ENCODE peak calls at places on chromosomes 5 and 9, in ten cellular contexts. D, J, X, M, H, N, O, G, K and F are unnamed samples.

GRCh38 chr5:14615365-14615764 is 33.8 kb downstream of the OTULINL start:
- DNase-seq in D (no peak), J (no peak), X (no peak), M (no peak), H (no peak), N (no peak), O (no peak), G (no peak), K (no peak), F (no peak)

GRCh38 chr9:34145165-34145564 is 18.7 kb upstream of the DCAF12 start:
- DNase-seq in D (no peak), J (no peak), X (no peak), M (peak; percentile 84), H (peak; percentile 16), N (peak; percentile 29), O (no peak), G (no peak), K (no peak), F (no peak)

GRCh38 chr5:68215208-68215887 is at the start of gene PIK3R1:
- DNase-seq in D (peak; percentile 93), J (peak; percentile 64), X (peak; percentile 96), M (peak; percentile 98), H (peak; percentile 91), N (peak; percentile 89), O (peak; percentile 98), G (peak; percentile 97), K (peak; percentile 97), F (peak; percentile 83)

GRCh38 chr9:128271112-128271511 is 4.7 kb downstream of the GOLGA2 start:
- DNase-seq in D (no peak), J (peak; percentile 77), X (no peak), M (no peak), H (no peak), N (no peak), O (no peak), G (no peak), K (no peak), F (no peak)

GRCh38 chr5:67085616-67086015 is 111.0 kb downstream of the CD180 start:
- DNase-seq in D (no peak), J (no peak), X (no peak), M (no peak), H (no peak), N (no peak), O (no peak), G (no peak), K (no peak), F (no peak)

GRCh38 chr5:35816881-35817521 is 39.7 kb upstream of the IL7R start:
- DNase-seq in D (no peak), J (no peak), X (no peak), M (no peak), H (no peak), N (no peak), O (no peak), G (no peak), K (no peak), F (no peak)

GRCh38 chr5:57441557-57441956 is 41.1 kb downstream of the ACTBL2 start:
- DNase-seq in D (no peak), J (no peak), X (no peak), M (no peak), H (peak; percentile 99), N (peak; percentile 28), O (no peak), G (no peak), K (no peak), F (no peak)

GRCh38 chr5:64690417-64691151 is at the start of gene SHISAL2B:
- DNase-seq in D (peak; percentile 36), J (no peak), X (no peak), M (peak; percentile 51), H (peak; percentile 6), N (peak; percentile 30), O (peak; percentile 13), G (no peak), K (no peak), F (no peak)

GRCh38 chr9:116460026-116460425 is 227.1 kb upstream of the TRIM32 start:
- DNase-seq in D (no peak), J (no peak), X (no peak), M (no peak), H (no peak), N (no peak), O (no peak), G (no peak), K (no peak), F (no peak)

GRCh38 chr5:162593881-162594280 is 526.3 kb downstream of the GABRG2 start:
- DNase-seq in D (no peak), J (no peak), X (no peak), M (no peak), H (no peak), N (peak; percentile 2), O (no peak), G (no peak), K (no peak), F (no peak)

DNA sequence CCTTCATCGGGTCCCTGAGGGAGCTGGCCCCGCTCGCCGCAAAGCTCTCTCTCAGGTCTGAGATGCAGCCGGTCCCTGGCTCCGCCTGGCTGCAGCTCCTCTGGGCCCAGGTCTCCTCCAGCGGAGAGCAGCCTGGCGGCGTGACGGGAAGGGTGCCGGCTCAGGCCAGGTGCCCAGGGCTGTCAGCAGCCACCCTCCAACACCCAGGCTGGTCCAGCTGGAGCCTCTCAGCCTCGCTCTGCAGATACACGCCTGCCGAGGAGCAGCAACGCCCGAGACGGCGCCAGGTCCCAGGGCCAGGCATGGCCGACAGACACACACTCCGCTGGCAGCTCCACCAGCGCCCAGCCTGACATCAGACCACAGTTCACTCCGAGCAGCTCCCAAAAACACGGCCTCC is 25.6 kb downstream of the FAM163B start:
- DNase-seq in D (no peak), J (no peak), X (no peak), M (no peak), H (no peak), N (no peak), O (no peak), G (peak; percentile 87), K (no peak), F (no peak)
- TF ChIP-seq CTCF in D (no peak), J (no peak), X (no peak), M (no peak), H (no peak), N (no peak), O (no peak), G (no peak), K (no peak), F (no peak)

DNA sequence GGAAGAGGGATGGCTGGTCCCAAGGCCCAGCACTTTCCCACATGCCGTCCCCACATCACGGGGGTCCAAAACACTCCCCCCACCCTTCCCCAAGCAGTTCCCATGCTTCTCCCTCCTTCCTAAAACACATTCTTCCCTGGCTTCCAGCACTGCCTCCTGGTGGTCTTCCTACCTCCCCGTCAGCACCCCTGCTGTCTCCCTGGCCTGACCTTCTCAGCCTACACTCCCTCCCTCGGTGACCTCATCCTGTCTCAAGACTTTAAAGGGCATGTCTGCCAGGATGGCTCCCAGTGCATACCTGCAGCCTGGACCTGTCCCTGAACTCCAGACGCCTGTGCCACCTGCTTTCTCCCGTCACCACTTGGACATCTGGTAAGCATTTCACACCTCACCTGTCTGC is 4.3 kb upstream of the NCS1 start:
- DNase-seq in D (no peak), J (no peak), X (no peak), M (no peak), H (no peak), N (no peak), O (no peak), G (no peak), K (no peak), F (no peak)
- TF ChIP-seq CTCF in D (no peak), J (no peak), X (no peak), M (no peak), H (peak; percentile 7), N (no peak), O (no peak), G (no peak), K (no peak), F (no peak)

DNA sequence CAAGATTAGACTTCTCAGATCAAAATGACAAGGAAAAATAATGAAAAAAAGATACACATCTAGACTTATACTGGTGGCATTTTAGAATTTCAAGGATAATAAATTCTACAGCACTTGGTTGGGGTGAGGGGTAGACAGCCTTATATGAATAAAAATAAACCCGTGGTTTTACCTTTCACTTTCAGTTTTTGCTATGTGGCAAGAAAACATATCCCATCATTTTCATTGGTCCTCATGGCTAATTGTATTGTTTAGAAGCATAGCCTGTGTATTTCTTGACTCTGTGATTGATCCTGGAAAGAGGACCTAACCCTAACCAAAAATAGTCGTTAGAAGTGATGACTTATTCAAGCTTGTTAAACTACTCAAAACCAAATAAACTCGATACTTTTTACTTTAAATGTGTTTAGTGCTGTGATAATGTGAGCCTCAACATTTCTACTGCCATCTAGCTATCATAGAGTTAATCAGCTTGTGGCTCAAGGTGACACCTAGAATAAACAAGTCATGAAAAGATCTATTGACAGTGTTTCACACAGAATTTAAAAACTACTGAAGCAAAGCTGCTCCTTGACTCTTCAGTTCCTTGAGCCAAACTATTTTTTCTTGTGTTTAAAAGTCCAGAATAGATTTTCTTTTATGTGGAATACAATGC is 153.3 kb upstream of the IZUMO3 start:
- DNase-seq in D (no peak), J (no peak), X (no peak), M (no peak), H (no peak), N (no peak), O (no peak), G (no peak), K (no peak), F (no peak)
- TF ChIP-seq CTCF in D (no peak), J (no peak), X (no peak), M (no peak), H (no peak), N (no peak), O (no peak), G (no peak), K (no peak), F (no peak)

GRCh38 chr9:91736311-91736710 is 213.7 kb downstream of the ROR2 start:
- DNase-seq in D (no peak), J (no peak), X (no peak), M (no peak), H (no peak), N (no peak), O (no peak), G (no peak), K (no peak), F (no peak)

GRCh38 chr9:91744114-91744513 is 205.9 kb downstream of the ROR2 start:
- DNase-seq in D (no peak), J (no peak), X (no peak), M (no peak), H (no peak), N (no peak), O (no peak), G (no peak), K (no peak), F (no peak)

GRCh38 chr9:91741529-91741928 is 208.5 kb downstream of the ROR2 start:
- DNase-seq in D (no peak), J (no peak), X (no peak), M (no peak), H (peak; percentile 84), N (no peak), O (no peak), G (no peak), K (no peak), F (no peak)

GRCh38 chr9:91736898-91737601 is 213.0 kb downstream of the ROR2 start:
- DNase-seq in D (no peak), J (no peak), X (no peak), M (no peak), H (no peak), N (no peak), O (no peak), G (no peak), K (no peak), F (no peak)

DNA sequence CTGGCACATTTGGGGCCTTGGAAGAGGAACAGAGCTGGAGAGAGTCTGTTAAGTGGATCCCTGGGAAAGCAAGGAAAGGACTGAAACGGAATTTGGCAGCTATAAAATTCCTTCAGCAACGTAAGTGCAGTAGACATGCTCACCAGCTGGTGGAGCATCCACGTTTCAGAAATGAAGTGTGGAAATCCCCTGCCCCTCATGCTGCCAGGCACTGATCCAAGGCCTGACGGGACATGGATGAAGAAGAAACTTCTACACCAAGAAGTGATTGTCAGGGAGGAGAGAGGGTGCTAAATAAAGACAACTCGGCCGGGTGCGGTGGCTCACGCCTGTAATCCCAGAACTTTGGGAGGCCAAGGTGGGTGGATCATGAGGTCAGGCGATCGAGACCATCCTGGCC is 209.3 kb downstream of the ROR2 start:
- DNase-seq in D (no peak), J (no peak), X (no peak), M (no peak), H (peak; percentile 81), N (peak; percentile 29), O (no peak), G (no peak), K (peak; percentile 80), F (peak; percentile 54)
- TF ChIP-seq CTCF in D (no peak), J (no peak), X (no peak), M (no peak), H (peak; percentile 47), N (no peak), O (no peak), G (peak; percentile 22), K (peak; percentile 48), F (no peak)